ENCODE peak calls at places on chromosomes 13 and 19, in ten cellular contexts. One of them, this sample, is unnamed.

GRCh38 chr19:42199440-42200115 is 17.9 kb downstream of the DEDD2 start:
- DNase-seq in HCT116: no peak
- DNase-seq in activated CD4-positive, CD25-positive, alpha-beta regulatory T cell treated with anti-CD3 and anti-CD28 coated beads, Interleukin-2, amount 50 U/mL, for 72 hours: peak
- DNase-seq in BE2C: no peak
- DNase-seq in stimulated activated CD4-positive, alpha-beta T cell treated with anti-CD3 and anti-CD28 coated beads, Interleukin-1b, Interleukin-23, amount 100 ng/mL, for 1 hour: no peak
- DNase-seq in anterior cingulate cortex: no peak
- DNase-seq in Calu3: no peak
- DNase-seq in K562: peak
- DNase-seq in CD8-positive, alpha-beta memory T cell: peak
- DNase-seq in NB4: peak
- DNase-seq in this sample: no peak

GRCh38 chr13:86864376-86864775 is 806.8 kb upstream of the SLITRK5 start:
- DNase-seq in CD8-positive, alpha-beta memory T cell: no peak
- DNase-seq in Calu3: no peak
- DNase-seq in BE2C: no peak
- DNase-seq in anterior cingulate cortex: no peak
- DNase-seq in HCT116: no peak
- DNase-seq in K562: no peak
- DNase-seq in NB4: no peak
- DNase-seq in stimulated activated CD4-positive, alpha-beta T cell treated with anti-CD3 and anti-CD28 coated beads, Interleukin-1b, Interleukin-23, amount 100 ng/mL, for 1 hour: no peak
- DNase-seq in activated CD4-positive, CD25-positive, alpha-beta regulatory T cell treated with anti-CD3 and anti-CD28 coated beads, Interleukin-2, amount 50 U/mL, for 72 hours: no peak
- DNase-seq in this sample: no peak

GRCh38 chr19:17035842-17036424 is 9.3 kb upstream of the CPAMD8 start:
- DNase-seq in K562: peak
- DNase-seq in anterior cingulate cortex: no peak
- DNase-seq in stimulated activated CD4-positive, alpha-beta T cell treated with anti-CD3 and anti-CD28 coated beads, Interleukin-1b, Interleukin-23, amount 100 ng/mL, for 1 hour: no peak
- DNase-seq in Calu3: no peak
- DNase-seq in HCT116: no peak
- DNase-seq in activated CD4-positive, CD25-positive, alpha-beta regulatory T cell treated with anti-CD3 and anti-CD28 coated beads, Interleukin-2, amount 50 U/mL, for 72 hours: no peak
- DNase-seq in CD8-positive, alpha-beta memory T cell: no peak
- DNase-seq in NB4: peak
- DNase-seq in BE2C: no peak
- DNase-seq in this sample: peak

GRCh38 chr13:19864018-19864338 is 529 bp upstream of the ZMYM5 start:
- DNase-seq in anterior cingulate cortex: peak
- DNase-seq in NB4: peak
- DNase-seq in Calu3: peak
- DNase-seq in HCT116: no peak
- DNase-seq in K562: peak
- DNase-seq in activated CD4-positive, CD25-positive, alpha-beta regulatory T cell treated with anti-CD3 and anti-CD28 coated beads, Interleukin-2, amount 50 U/mL, for 72 hours: no peak
- DNase-seq in CD8-positive, alpha-beta memory T cell: peak
- DNase-seq in BE2C: peak
- DNase-seq in stimulated activated CD4-positive, alpha-beta T cell treated with anti-CD3 and anti-CD28 coated beads, Interleukin-1b, Interleukin-23, amount 100 ng/mL, for 1 hour: peak
- DNase-seq in this sample: peak

GRCh38 chr19:5953034-5953589 is 24.8 kb downstream of the RANBP3 start:
- DNase-seq in CD8-positive, alpha-beta memory T cell: no peak
- DNase-seq in HCT116: no peak
- DNase-seq in activated CD4-positive, CD25-positive, alpha-beta regulatory T cell treated with anti-CD3 and anti-CD28 coated beads, Interleukin-2, amount 50 U/mL, for 72 hours: no peak
- DNase-seq in BE2C: no peak
- DNase-seq in NB4: no peak
- DNase-seq in Calu3: no peak
- DNase-seq in anterior cingulate cortex: no peak
- DNase-seq in stimulated activated CD4-positive, alpha-beta T cell treated with anti-CD3 and anti-CD28 coated beads, Interleukin-1b, Interleukin-23, amount 100 ng/mL, for 1 hour: no peak
- DNase-seq in K562: no peak
- DNase-seq in this sample: no peak

GRCh38 chr13:112941349-112941748 is 27.7 kb upstream of the MCF2L start:
- DNase-seq in NB4: no peak
- DNase-seq in Calu3: no peak
- DNase-seq in K562: no peak
- DNase-seq in HCT116: no peak
- DNase-seq in CD8-positive, alpha-beta memory T cell: no peak
- DNase-seq in anterior cingulate cortex: no peak
- DNase-seq in BE2C: no peak
- DNase-seq in stimulated activated CD4-positive, alpha-beta T cell treated with anti-CD3 and anti-CD28 coated beads, Interleukin-1b, Interleukin-23, amount 100 ng/mL, for 1 hour: no peak
- DNase-seq in activated CD4-positive, CD25-positive, alpha-beta regulatory T cell treated with anti-CD3 and anti-CD28 coated beads, Interleukin-2, amount 50 U/mL, for 72 hours: no peak
- DNase-seq in this sample: peak

GRCh38 chr19:31930401-31930800 is 415.0 kb upstream of the ZNF507 start:
- DNase-seq in CD8-positive, alpha-beta memory T cell: no peak
- DNase-seq in Calu3: no peak
- DNase-seq in activated CD4-positive, CD25-positive, alpha-beta regulatory T cell treated with anti-CD3 and anti-CD28 coated beads, Interleukin-2, amount 50 U/mL, for 72 hours: no peak
- DNase-seq in BE2C: no peak
- DNase-seq in NB4: no peak
- DNase-seq in anterior cingulate cortex: no peak
- DNase-seq in K562: no peak
- DNase-seq in HCT116: no peak
- DNase-seq in stimulated activated CD4-positive, alpha-beta T cell treated with anti-CD3 and anti-CD28 coated beads, Interleukin-1b, Interleukin-23, amount 100 ng/mL, for 1 hour: no peak
- DNase-seq in this sample: no peak

GRCh38 chr19:1864480-1865171 is 1.2 kb upstream of the KLF16 start:
- DNase-seq in activated CD4-positive, CD25-positive, alpha-beta regulatory T cell treated with anti-CD3 and anti-CD28 coated beads, Interleukin-2, amount 50 U/mL, for 72 hours: peak
- DNase-seq in CD8-positive, alpha-beta memory T cell: peak
- DNase-seq in HCT116: no peak
- DNase-seq in NB4: peak
- DNase-seq in BE2C: peak
- DNase-seq in K562: peak
- DNase-seq in Calu3: peak
- DNase-seq in stimulated activated CD4-positive, alpha-beta T cell treated with anti-CD3 and anti-CD28 coated beads, Interleukin-1b, Interleukin-23, amount 100 ng/mL, for 1 hour: no peak
- DNase-seq in anterior cingulate cortex: peak
- DNase-seq in this sample: peak

GRCh38 chr19:58181902-58182576 is 822 bp upstream of the ZNF274 start:
- DNase-seq in stimulated activated CD4-positive, alpha-beta T cell treated with anti-CD3 and anti-CD28 coated beads, Interleukin-1b, Interleukin-23, amount 100 ng/mL, for 1 hour: peak
- DNase-seq in HCT116: no peak
- DNase-seq in K562: peak
- DNase-seq in activated CD4-positive, CD25-positive, alpha-beta regulatory T cell treated with anti-CD3 and anti-CD28 coated beads, Interleukin-2, amount 50 U/mL, for 72 hours: peak
- DNase-seq in Calu3: peak
- DNase-seq in CD8-positive, alpha-beta memory T cell: peak
- DNase-seq in BE2C: peak
- DNase-seq in anterior cingulate cortex: no peak
- DNase-seq in NB4: peak
- DNase-seq in this sample: peak

GRCh38 chr13:43377149-43377548 is 353.8 kb downstream of the DNAJC15 start:
- DNase-seq in BE2C: peak
- DNase-seq in stimulated activated CD4-positive, alpha-beta T cell treated with anti-CD3 and anti-CD28 coated beads, Interleukin-1b, Interleukin-23, amount 100 ng/mL, for 1 hour: no peak
- DNase-seq in NB4: no peak
- DNase-seq in Calu3: no peak
- DNase-seq in activated CD4-positive, CD25-positive, alpha-beta regulatory T cell treated with anti-CD3 and anti-CD28 coated beads, Interleukin-2, amount 50 U/mL, for 72 hours: no peak
- DNase-seq in CD8-positive, alpha-beta memory T cell: no peak
- DNase-seq in HCT116: no peak
- DNase-seq in anterior cingulate cortex: no peak
- DNase-seq in K562: no peak
- DNase-seq in this sample: no peak

This sample was measured in adrenal gland.